ENCODE peak calls at places on chromosomes 3 and 15, in nine cellular contexts. One of them, this sample, is unnamed.

GRCh38 chr15:84736375-84736774 is 12.0 kb upstream of the ZNF592 start:
- DNase-seq in GM12865: peak
- DNase-seq in heart right ventricle: no peak
- DNase-seq in left lung: no peak
- DNase-seq in GM23338: no peak
- DNase-seq in IMR-90: no peak
- DNase-seq in CD8-positive, alpha-beta T cell: no peak
- DNase-seq in mucosa of descending colon: peak
- DNase-seq in HFFc6: no peak
- DNase-seq in this sample: no peak

GRCh38 chr3:45842851-45843625 is 1.1 kb upstream of the LZTFL1 start:
- DNase-seq in GM12865: no peak
- DNase-seq in heart right ventricle: no peak
- DNase-seq in left lung: no peak
- DNase-seq in GM23338: no peak
- DNase-seq in IMR-90: no peak
- DNase-seq in CD8-positive, alpha-beta T cell: no peak
- DNase-seq in mucosa of descending colon: no peak
- DNase-seq in HFFc6: no peak
- DNase-seq in this sample: no peak

GRCh38 chr3:72888546-72889309 is 882 bp downstream of the GXYLT2 start:
- DNase-seq in GM12865: peak
- DNase-seq in heart right ventricle: no peak
- DNase-seq in left lung: no peak
- DNase-seq in GM23338: peak
- DNase-seq in IMR-90: peak
- DNase-seq in CD8-positive, alpha-beta T cell: no peak
- DNase-seq in mucosa of descending colon: peak
- DNase-seq in HFFc6: no peak
- DNase-seq in this sample: no peak

GRCh38 chr3:8730641-8731040 is 3.0 kb upstream of the CAV3 start:
- DNase-seq in GM12865: no peak
- DNase-seq in heart right ventricle: no peak
- DNase-seq in left lung: no peak
- DNase-seq in GM23338: no peak
- DNase-seq in IMR-90: peak
- DNase-seq in CD8-positive, alpha-beta T cell: no peak
- DNase-seq in mucosa of descending colon: no peak
- DNase-seq in HFFc6: no peak
- DNase-seq in this sample: no peak

GRCh38 chr3:42419565-42419964 is 9.2 kb upstream of the LYZL4 start:
- DNase-seq in GM12865: no peak
- DNase-seq in heart right ventricle: no peak
- DNase-seq in left lung: no peak
- DNase-seq in GM23338: no peak
- DNase-seq in IMR-90: no peak
- DNase-seq in CD8-positive, alpha-beta T cell: no peak
- DNase-seq in mucosa of descending colon: no peak
- DNase-seq in HFFc6: no peak
- DNase-seq in this sample: no peak

GRCh38 chr3:190361791-190362190 is 26.2 kb upstream of the CLDN16 start:
- DNase-seq in GM12865: no peak
- DNase-seq in heart right ventricle: no peak
- DNase-seq in left lung: no peak
- DNase-seq in GM23338: no peak
- DNase-seq in IMR-90: no peak
- DNase-seq in CD8-positive, alpha-beta T cell: no peak
- DNase-seq in mucosa of descending colon: no peak
- DNase-seq in HFFc6: no peak
- DNase-seq in this sample: no peak

GRCh38 chr3:99818818-99819217 is 1.2 kb downstream of the CMSS1 start:
- DNase-seq in GM12865: no peak
- DNase-seq in heart right ventricle: no peak
- DNase-seq in left lung: no peak
- DNase-seq in GM23338: no peak
- DNase-seq in IMR-90: no peak
- DNase-seq in CD8-positive, alpha-beta T cell: no peak
- DNase-seq in mucosa of descending colon: no peak
- DNase-seq in HFFc6: no peak
- DNase-seq in this sample: no peak

GRCh38 chr15:63104727-63105126 is 16.9 kb upstream of the LACTB start:
- DNase-seq in GM12865: no peak
- DNase-seq in heart right ventricle: no peak
- DNase-seq in left lung: no peak
- DNase-seq in GM23338: no peak
- DNase-seq in IMR-90: peak
- DNase-seq in CD8-positive, alpha-beta T cell: no peak
- DNase-seq in mucosa of descending colon: no peak
- DNase-seq in HFFc6: no peak
- DNase-seq in this sample: no peak

GRCh38 chr3:27431116-27431515 is 53.1 kb downstream of the SLC4A7 start:
- DNase-seq in GM12865: no peak
- DNase-seq in heart right ventricle: no peak
- DNase-seq in left lung: no peak
- DNase-seq in GM23338: no peak
- DNase-seq in IMR-90: peak
- DNase-seq in CD8-positive, alpha-beta T cell: no peak
- DNase-seq in mucosa of descending colon: peak
- DNase-seq in HFFc6: peak
- DNase-seq in this sample: peak

GRCh38 chr3:69085543-69086132 is 901 bp downstream of the ARL6IP5 start:
- DNase-seq in GM12865: peak
- DNase-seq in heart right ventricle: peak
- DNase-seq in left lung: peak
- DNase-seq in GM23338: no peak
- DNase-seq in IMR-90: no peak
- DNase-seq in CD8-positive, alpha-beta T cell: no peak
- DNase-seq in mucosa of descending colon: peak
- DNase-seq in HFFc6: no peak
- DNase-seq in this sample: no peak

DNA sequence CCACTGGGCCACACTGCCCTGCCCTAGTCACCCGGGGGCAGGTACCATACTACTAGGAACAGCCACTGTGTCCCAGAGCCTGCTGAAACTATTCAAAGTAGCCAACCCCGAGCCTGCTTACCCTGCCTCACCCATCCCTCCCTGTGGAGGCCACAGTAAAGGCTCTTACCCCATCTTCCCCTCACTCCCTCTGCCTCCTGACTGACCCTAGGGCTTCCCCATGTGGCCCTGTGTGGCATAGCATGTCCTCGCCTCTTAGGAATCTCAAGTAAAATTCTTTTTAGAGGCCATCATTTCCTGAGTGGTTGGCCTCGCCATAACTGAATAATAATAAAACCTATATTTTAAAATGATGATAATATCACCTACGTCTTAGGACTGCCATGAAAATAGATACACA is 112.2 kb upstream of the SLC6A11 start:
- DNase-seq in GM12865: peak
- DNase-seq in heart right ventricle: no peak
- DNase-seq in left lung: no peak
- DNase-seq in GM23338: peak
- DNase-seq in IMR-90: peak
- DNase-seq in CD8-positive, alpha-beta T cell: no peak
- DNase-seq in mucosa of descending colon: no peak
- DNase-seq in HFFc6: peak
- DNase-seq in this sample: no peak
- TF ChIP-seq CTCF in GM12865: peak
- TF ChIP-seq CTCF in heart right ventricle: no peak
- TF ChIP-seq CTCF in left lung: no peak
- TF ChIP-seq CTCF in GM23338: peak
- TF ChIP-seq CTCF in IMR-90: peak
- TF ChIP-seq CTCF in CD8-positive, alpha-beta T cell: no peak
- TF ChIP-seq CTCF in mucosa of descending colon: no peak
- TF ChIP-seq CTCF in HFFc6: peak
- TF ChIP-seq CTCF in this sample: no peak

DNA sequence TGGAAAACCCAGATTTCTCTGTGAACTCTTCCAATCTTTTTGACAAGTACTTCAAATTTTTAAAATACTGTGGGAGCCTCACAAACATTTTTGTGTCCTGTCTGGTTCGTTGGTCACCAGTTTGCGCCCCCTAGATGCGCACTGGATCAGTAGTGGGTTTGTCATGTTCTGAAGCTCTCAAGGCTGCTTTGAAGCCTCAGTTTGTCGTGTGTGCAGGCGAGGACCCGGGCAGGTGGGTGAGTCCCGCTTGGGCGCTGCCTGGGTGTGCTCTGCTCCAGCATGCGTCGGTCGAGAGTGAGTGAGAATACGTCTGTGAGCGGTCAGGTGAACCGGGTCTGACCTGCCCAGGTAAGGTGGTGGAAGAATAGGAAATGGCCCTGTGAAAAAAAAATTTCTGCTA is 17.3 kb upstream of the AEN start:
- DNase-seq in GM12865: no peak
- DNase-seq in heart right ventricle: no peak
- DNase-seq in left lung: no peak
- DNase-seq in GM23338: peak
- DNase-seq in IMR-90: no peak
- DNase-seq in CD8-positive, alpha-beta T cell: no peak
- DNase-seq in mucosa of descending colon: no peak
- DNase-seq in HFFc6: no peak
- DNase-seq in this sample: no peak
- TF ChIP-seq CTCF in GM12865: no peak
- TF ChIP-seq CTCF in heart right ventricle: no peak
- TF ChIP-seq CTCF in left lung: no peak
- TF ChIP-seq CTCF in GM23338: peak
- TF ChIP-seq CTCF in IMR-90: no peak
- TF ChIP-seq CTCF in CD8-positive, alpha-beta T cell: no peak
- TF ChIP-seq CTCF in mucosa of descending colon: no peak
- TF ChIP-seq CTCF in HFFc6: peak
- TF ChIP-seq CTCF in this sample: no peak

GRCh38 chr3:152937234-152937633 is 102.3 kb downstream of the P2RY1 start:
- DNase-seq in GM12865: no peak
- DNase-seq in heart right ventricle: no peak
- DNase-seq in left lung: no peak
- DNase-seq in GM23338: no peak
- DNase-seq in IMR-90: no peak
- DNase-seq in CD8-positive, alpha-beta T cell: no peak
- DNase-seq in mucosa of descending colon: no peak
- DNase-seq in HFFc6: no peak
- DNase-seq in this sample: no peak
- TF ChIP-seq CTCF in GM12865: no peak
- TF ChIP-seq CTCF in heart right ventricle: no peak
- TF ChIP-seq CTCF in left lung: peak
- TF ChIP-seq CTCF in GM23338: peak
- TF ChIP-seq CTCF in IMR-90: no peak
- TF ChIP-seq CTCF in CD8-positive, alpha-beta T cell: no peak
- TF ChIP-seq CTCF in mucosa of descending colon: no peak
- TF ChIP-seq CTCF in HFFc6: no peak
- TF ChIP-seq CTCF in this sample: peak

GRCh38 chr3:192825657-192826200 is 91.9 kb downstream of the MB21D2 start:
- DNase-seq in GM12865: peak
- DNase-seq in heart right ventricle: no peak
- DNase-seq in left lung: no peak
- DNase-seq in GM23338: no peak
- DNase-seq in IMR-90: peak
- DNase-seq in CD8-positive, alpha-beta T cell: no peak
- DNase-seq in mucosa of descending colon: peak
- DNase-seq in HFFc6: no peak
- DNase-seq in this sample: no peak
- TF ChIP-seq CTCF in GM12865: peak
- TF ChIP-seq CTCF in heart right ventricle: no peak
- TF ChIP-seq CTCF in left lung: no peak
- TF ChIP-seq CTCF in GM23338: no peak
- TF ChIP-seq CTCF in IMR-90: peak
- TF ChIP-seq CTCF in CD8-positive, alpha-beta T cell: no peak
- TF ChIP-seq CTCF in mucosa of descending colon: no peak
- TF ChIP-seq CTCF in HFFc6: peak
- TF ChIP-seq CTCF in this sample: no peak

DNA sequence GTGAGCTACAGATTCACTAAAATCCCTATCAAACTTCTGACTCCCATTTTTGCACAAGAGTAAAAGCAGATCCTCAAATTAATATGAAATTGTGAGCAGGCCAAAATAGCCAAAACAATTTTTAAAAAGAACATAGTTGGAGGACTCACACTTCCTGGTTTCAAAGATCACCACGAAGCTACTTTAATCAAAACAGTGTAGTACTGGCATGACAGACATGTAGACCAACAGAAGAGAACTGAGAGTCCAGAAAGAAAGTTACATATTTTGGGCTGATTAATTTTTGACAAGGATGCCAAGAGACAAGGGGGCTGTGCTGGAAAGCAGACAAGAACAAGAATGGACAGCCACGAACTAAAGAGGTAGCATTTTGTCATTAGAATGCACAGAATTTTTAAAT is 14.2 kb downstream of the RYK start:
- DNase-seq in GM12865: peak
- DNase-seq in heart right ventricle: no peak
- DNase-seq in left lung: no peak
- DNase-seq in GM23338: no peak
- DNase-seq in IMR-90: no peak
- DNase-seq in CD8-positive, alpha-beta T cell: no peak
- DNase-seq in mucosa of descending colon: no peak
- DNase-seq in HFFc6: no peak
- DNase-seq in this sample: no peak
- TF ChIP-seq CTCF in GM12865: no peak
- TF ChIP-seq CTCF in heart right ventricle: no peak
- TF ChIP-seq CTCF in left lung: no peak
- TF ChIP-seq CTCF in GM23338: no peak
- TF ChIP-seq CTCF in IMR-90: no peak
- TF ChIP-seq CTCF in CD8-positive, alpha-beta T cell: no peak
- TF ChIP-seq CTCF in mucosa of descending colon: no peak
- TF ChIP-seq CTCF in HFFc6: no peak
- TF ChIP-seq CTCF in this sample: no peak

DNA sequence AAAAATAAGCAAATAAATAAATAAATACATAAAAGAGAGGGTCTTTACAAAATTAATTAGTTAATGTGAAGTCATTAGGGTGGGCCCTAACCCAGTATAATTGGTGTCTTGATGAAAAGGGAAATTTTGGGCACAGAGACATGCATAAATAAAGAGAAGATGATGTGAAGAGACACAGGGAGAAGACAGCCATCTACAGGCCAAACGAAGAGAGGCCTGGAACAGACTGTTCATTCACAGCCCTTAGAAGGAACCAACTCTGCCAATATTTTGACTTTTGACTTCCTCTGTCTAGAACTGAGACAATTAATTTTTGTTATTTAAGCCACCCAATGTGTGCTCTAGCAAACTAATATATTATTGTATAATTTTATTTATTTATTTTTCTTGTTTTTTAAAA is 29.6 kb upstream of the SELENOK start:
- DNase-seq in GM12865: peak
- DNase-seq in heart right ventricle: no peak
- DNase-seq in left lung: no peak
- DNase-seq in GM23338: peak
- DNase-seq in IMR-90: peak
- DNase-seq in CD8-positive, alpha-beta T cell: no peak
- DNase-seq in mucosa of descending colon: peak
- DNase-seq in HFFc6: peak
- DNase-seq in this sample: no peak
- TF ChIP-seq CTCF in GM12865: peak
- TF ChIP-seq CTCF in heart right ventricle: peak
- TF ChIP-seq CTCF in left lung: peak
- TF ChIP-seq CTCF in GM23338: peak
- TF ChIP-seq CTCF in IMR-90: peak
- TF ChIP-seq CTCF in CD8-positive, alpha-beta T cell: no peak
- TF ChIP-seq CTCF in mucosa of descending colon: peak
- TF ChIP-seq CTCF in HFFc6: peak
- TF ChIP-seq CTCF in this sample: peak

This sample was measured in AG09319.